ENCODE peak calls at places on chromosome 21, in five cellular contexts. One of them, this sample, is unnamed.

GRCh38 chr21:34968414-34969333 is 80.4 kb downstream of the RUNX1 start:
- DNase-seq in neuronal stem cell: no peak
- DNase-seq in mesenchymal stem cell: no peak
- DNase-seq in H1: no peak
- DNase-seq in trophoblast cell: peak; percentile 54
- DNase-seq in this sample: no peak

GRCh38 chr21:15566692-15567091 is 163.1 kb upstream of the USP25 start:
- DNase-seq in neuronal stem cell: no peak
- DNase-seq in mesenchymal stem cell: no peak
- DNase-seq in H1: no peak
- DNase-seq in trophoblast cell: no peak
- DNase-seq in this sample: no peak

GRCh38 chr21:14871861-14872260 is 192.9 kb downstream of the NRIP1 start:
- DNase-seq in neuronal stem cell: no peak
- DNase-seq in mesenchymal stem cell: no peak
- DNase-seq in H1: no peak
- DNase-seq in trophoblast cell: peak; percentile 53
- DNase-seq in this sample: no peak

GRCh38 chr21:16870116-16870515 is 642.7 kb upstream of the CXADR start:
- DNase-seq in neuronal stem cell: no peak
- DNase-seq in mesenchymal stem cell: peak; percentile 79
- DNase-seq in H1: no peak
- DNase-seq in trophoblast cell: no peak
- DNase-seq in this sample: no peak

GRCh38 chr21:41612674-41613250 is 104.8 kb upstream of the TMPRSS2 start:
- DNase-seq in neuronal stem cell: peak; percentile 63
- DNase-seq in mesenchymal stem cell: peak; percentile 22
- DNase-seq in H1: no peak
- DNase-seq in trophoblast cell: peak; percentile 84
- DNase-seq in this sample: peak; percentile 77

GRCh38 chr21:42474043-42474831 is 21.8 kb downstream of the RSPH1 start:
- DNase-seq in neuronal stem cell: no peak
- DNase-seq in mesenchymal stem cell: peak; percentile 26
- DNase-seq in H1: no peak
- DNase-seq in trophoblast cell: peak; percentile 41
- DNase-seq in this sample: peak; percentile 71

GRCh38 chr21:16473965-16474364 is 744.2 kb downstream of the USP25 start:
- DNase-seq in neuronal stem cell: no peak
- DNase-seq in mesenchymal stem cell: no peak
- DNase-seq in H1: no peak
- DNase-seq in trophoblast cell: no peak
- DNase-seq in this sample: no peak

GRCh38 chr21:15993951-15994350 is 264.2 kb downstream of the USP25 start:
- DNase-seq in neuronal stem cell: no peak
- DNase-seq in mesenchymal stem cell: no peak
- DNase-seq in H1: no peak
- DNase-seq in trophoblast cell: no peak
- DNase-seq in this sample: no peak

GRCh38 chr21:17901458-17902092 is 82.4 kb upstream of the C21orf91 start:
- DNase-seq in neuronal stem cell: no peak
- DNase-seq in mesenchymal stem cell: peak; percentile 14
- DNase-seq in H1: no peak
- DNase-seq in trophoblast cell: peak; percentile 97
- DNase-seq in this sample: peak; percentile 33

GRCh38 chr21:42745511-42746239 is 92.3 kb downstream of the PDE9A start:
- DNase-seq in neuronal stem cell: no peak
- DNase-seq in mesenchymal stem cell: no peak
- DNase-seq in H1: no peak
- DNase-seq in trophoblast cell: no peak
- DNase-seq in this sample: no peak

GRCh38 chr21:21052672-21053071 is 54.5 kb downstream of the NCAM2 start:
- DNase-seq in neuronal stem cell: no peak
- DNase-seq in mesenchymal stem cell: no peak
- DNase-seq in H1: no peak
- DNase-seq in trophoblast cell: no peak
- DNase-seq in this sample: no peak

GRCh38 chr21:26717146-26717739 is 128.0 kb downstream of the ADAMTS1 start:
- DNase-seq in neuronal stem cell: no peak
- DNase-seq in mesenchymal stem cell: peak; percentile 28
- DNase-seq in H1: no peak
- DNase-seq in trophoblast cell: peak; percentile 61
- DNase-seq in this sample: no peak

GRCh38 chr21:26769613-26770188 is 75.5 kb downstream of the ADAMTS1 start:
- DNase-seq in neuronal stem cell: no peak
- DNase-seq in mesenchymal stem cell: peak; percentile 62
- DNase-seq in H1: no peak
- DNase-seq in trophoblast cell: peak; percentile 67
- DNase-seq in this sample: no peak

GRCh38 chr21:42127164-42128125 is 56.3 kb downstream of the UMODL1 start:
- DNase-seq in neuronal stem cell: no peak
- DNase-seq in mesenchymal stem cell: no peak
- DNase-seq in H1: no peak
- DNase-seq in trophoblast cell: no peak
- DNase-seq in this sample: no peak

GRCh38 chr21:41419921-41420862 is 5.8 kb upstream of the MX1 start:
- DNase-seq in neuronal stem cell: peak; percentile 38
- DNase-seq in mesenchymal stem cell: peak; percentile 93
- DNase-seq in H1: peak; percentile 46
- DNase-seq in trophoblast cell: peak; percentile 95
- DNase-seq in this sample: peak; percentile 78

GRCh38 chr21:41369915-41370839 is 8.3 kb downstream of the MX2 start:
- DNase-seq in neuronal stem cell: no peak
- DNase-seq in mesenchymal stem cell: peak; percentile 10
- DNase-seq in H1: no peak
- DNase-seq in trophoblast cell: peak; percentile 31
- DNase-seq in this sample: no peak

GRCh38 chr21:35026617-35027557 is 22.2 kb downstream of the RUNX1 start:
- DNase-seq in neuronal stem cell: peak; percentile 21
- DNase-seq in mesenchymal stem cell: peak; percentile 67
- DNase-seq in H1: no peak
- DNase-seq in trophoblast cell: no peak
- DNase-seq in this sample: peak; percentile 70

GRCh38 chr21:39568380-39568779 is 44.4 kb upstream of the B3GALT5 start:
- DNase-seq in neuronal stem cell: no peak
- DNase-seq in mesenchymal stem cell: no peak
- DNase-seq in H1: no peak
- DNase-seq in trophoblast cell: no peak
- DNase-seq in this sample: peak; percentile 36

GRCh38 chr21:42413093-42413492 is 9.4 kb downstream of the UBASH3A start:
- DNase-seq in neuronal stem cell: no peak
- DNase-seq in mesenchymal stem cell: no peak
- DNase-seq in H1: no peak
- DNase-seq in trophoblast cell: no peak
- DNase-seq in this sample: no peak

GRCh38 chr21:35237287-35237686 is 188.2 kb upstream of the RUNX1 start:
- DNase-seq in neuronal stem cell: no peak
- DNase-seq in mesenchymal stem cell: no peak
- DNase-seq in H1: no peak
- DNase-seq in trophoblast cell: no peak
- DNase-seq in this sample: no peak

GRCh38 chr21:42232176-42232825 is 13.4 kb downstream of the ABCG1 start:
- DNase-seq in neuronal stem cell: no peak
- DNase-seq in mesenchymal stem cell: no peak
- DNase-seq in H1: no peak
- DNase-seq in trophoblast cell: no peak
- DNase-seq in this sample: no peak

GRCh38 chr21:42118901-42119300 is 47.8 kb downstream of the UMODL1 start:
- DNase-seq in neuronal stem cell: no peak
- DNase-seq in mesenchymal stem cell: no peak
- DNase-seq in H1: no peak
- DNase-seq in trophoblast cell: no peak
- DNase-seq in this sample: no peak

GRCh38 chr21:42395910-42396625 is at the start of gene TMPRSS3:
- DNase-seq in neuronal stem cell: no peak
- DNase-seq in mesenchymal stem cell: no peak
- DNase-seq in H1: no peak
- DNase-seq in trophoblast cell: peak; percentile 66
- DNase-seq in this sample: no peak

GRCh38 chr21:35127851-35128250 is 78.7 kb upstream of the RUNX1 start:
- DNase-seq in neuronal stem cell: no peak
- DNase-seq in mesenchymal stem cell: peak; percentile 23
- DNase-seq in H1: no peak
- DNase-seq in trophoblast cell: peak; percentile 52
- DNase-seq in this sample: no peak

GRCh38 chr21:43812139-43812821 is 22.9 kb downstream of the RRP1 start:
- DNase-seq in neuronal stem cell: no peak
- DNase-seq in mesenchymal stem cell: no peak
- DNase-seq in H1: no peak
- DNase-seq in trophoblast cell: peak; percentile 23
- DNase-seq in this sample: no peak

GRCh38 chr21:43812957-43813730 is 23.8 kb downstream of the RRP1 start:
- DNase-seq in neuronal stem cell: no peak
- DNase-seq in mesenchymal stem cell: no peak
- DNase-seq in H1: no peak
- DNase-seq in trophoblast cell: peak; percentile 25
- DNase-seq in this sample: no peak

GRCh38 chr21:43810505-43811261 is 21.3 kb downstream of the RRP1 start:
- DNase-seq in neuronal stem cell: peak; percentile 76
- DNase-seq in mesenchymal stem cell: peak; percentile 64
- DNase-seq in H1: peak; percentile 41
- DNase-seq in trophoblast cell: peak; percentile 83
- DNase-seq in this sample: peak; percentile 91

GRCh38 chr21:43809853-43810504 is 20.6 kb downstream of the RRP1 start:
- DNase-seq in neuronal stem cell: no peak
- DNase-seq in mesenchymal stem cell: no peak
- DNase-seq in H1: no peak
- DNase-seq in trophoblast cell: no peak
- DNase-seq in this sample: no peak

DNA sequence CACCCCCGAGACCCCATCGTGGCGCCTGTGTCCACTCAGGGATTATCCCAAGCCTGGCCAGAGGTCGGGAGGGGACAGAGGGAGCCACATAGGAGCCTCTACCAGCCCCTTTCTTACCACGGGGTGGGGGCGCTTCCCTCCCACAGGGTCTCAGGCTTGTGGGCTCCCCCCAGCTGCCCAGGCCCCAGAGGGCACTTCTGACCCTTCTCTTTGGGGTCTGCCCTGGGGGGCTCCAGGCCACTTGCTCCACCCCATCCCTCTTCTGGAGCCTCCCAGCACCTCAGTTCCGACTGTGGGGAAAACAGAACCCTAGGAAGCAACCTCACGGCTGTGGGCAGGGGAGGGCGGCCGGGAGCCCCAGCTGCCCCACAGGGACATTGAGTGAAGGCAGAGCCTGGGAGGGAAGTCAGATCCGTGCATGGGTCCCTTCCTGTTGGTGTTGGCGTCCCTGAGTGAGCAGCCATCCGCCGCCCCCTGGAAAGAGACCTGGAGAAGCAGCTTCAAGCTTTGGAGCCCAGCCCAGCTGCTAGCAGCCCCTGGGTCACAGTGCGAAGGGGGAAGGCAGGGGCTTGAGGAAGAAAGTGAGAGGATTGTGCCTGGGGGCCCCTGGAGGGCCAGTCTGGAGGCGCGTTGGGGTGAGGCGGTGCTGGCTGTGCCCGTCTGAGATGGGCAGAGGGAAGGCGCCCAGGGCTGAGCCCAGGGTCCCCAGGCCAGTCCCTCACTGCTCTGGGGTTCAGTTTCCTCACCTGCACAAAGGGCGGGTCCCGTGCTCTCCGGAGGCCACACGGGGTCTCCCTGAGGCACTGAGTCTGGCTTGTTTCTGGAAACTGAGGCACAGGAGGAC is 22.1 kb downstream of the RRP1 start:
- DNase-seq in neuronal stem cell: no peak
- DNase-seq in mesenchymal stem cell: no peak
- DNase-seq in H1: no peak
- DNase-seq in trophoblast cell: no peak
- DNase-seq in this sample: no peak
- H3K4me1 ChIP-seq in neuronal stem cell: peaks cover 11% of the 10 kb centered on the region
- H3K4me1 ChIP-seq in mesenchymal stem cell: peaks cover 6% of the 10 kb centered on the region
- H3K4me1 ChIP-seq in H1: no peaks in the 10 kb centered on the region
- H3K4me1 ChIP-seq in trophoblast cell: no peaks in the 10 kb centered on the region
- H3K4me1 ChIP-seq in this sample: no peaks in the 10 kb centered on the region

GRCh38 chr21:45305831-45306230 is 18.1 kb upstream of the POFUT2 start:
- DNase-seq in neuronal stem cell: no peak
- DNase-seq in mesenchymal stem cell: no peak
- DNase-seq in H1: no peak
- DNase-seq in trophoblast cell: no peak
- DNase-seq in this sample: no peak

GRCh38 chr21:45308211-45309068 is 20.7 kb upstream of the POFUT2 start:
- DNase-seq in neuronal stem cell: no peak
- DNase-seq in mesenchymal stem cell: peak; percentile 97
- DNase-seq in H1: no peak
- DNase-seq in trophoblast cell: no peak
- DNase-seq in this sample: no peak

GRCh38 chr21:45306832-45307571 is 19.3 kb upstream of the POFUT2 start:
- DNase-seq in neuronal stem cell: no peak
- DNase-seq in mesenchymal stem cell: peak; percentile 91
- DNase-seq in H1: no peak
- DNase-seq in trophoblast cell: no peak
- DNase-seq in this sample: no peak

GRCh38 chr21:45304945-45305344 is 17.2 kb upstream of the POFUT2 start:
- DNase-seq in neuronal stem cell: no peak
- DNase-seq in mesenchymal stem cell: no peak
- DNase-seq in H1: no peak
- DNase-seq in trophoblast cell: no peak
- DNase-seq in this sample: no peak

GRCh38 chr21:45306453-45306831 is 18.7 kb upstream of the POFUT2 start:
- DNase-seq in neuronal stem cell: no peak
- DNase-seq in mesenchymal stem cell: no peak
- DNase-seq in H1: no peak
- DNase-seq in trophoblast cell: no peak
- DNase-seq in this sample: no peak
- H4K8ac ChIP-seq in neuronal stem cell: peak overlapping the region; percentile 84
- H4K8ac ChIP-seq in mesenchymal stem cell: peak overlapping the region; percentile 90
- H4K8ac ChIP-seq in H1: peak overlapping the region; percentile 16
- H4K8ac ChIP-seq in trophoblast cell: peak overlapping the region; percentile 12
- H4K8ac ChIP-seq in this sample: no peak overlapping the region

GRCh38 chr21:33825419-33825818 is 90.2 kb downstream of the ATP5PO start:
- DNase-seq in neuronal stem cell: no peak
- DNase-seq in mesenchymal stem cell: no peak
- DNase-seq in H1: no peak
- DNase-seq in trophoblast cell: no peak
- DNase-seq in this sample: no peak
- H2BK12ac ChIP-seq in neuronal stem cell: no peak overlapping the region
- H2BK12ac ChIP-seq in mesenchymal stem cell: no peak overlapping the region
- H2BK12ac ChIP-seq in H1: no peak overlapping the region
- H2BK12ac ChIP-seq in trophoblast cell: no peak overlapping the region
- H2BK12ac ChIP-seq in this sample: no peak overlapping the region

DNA sequence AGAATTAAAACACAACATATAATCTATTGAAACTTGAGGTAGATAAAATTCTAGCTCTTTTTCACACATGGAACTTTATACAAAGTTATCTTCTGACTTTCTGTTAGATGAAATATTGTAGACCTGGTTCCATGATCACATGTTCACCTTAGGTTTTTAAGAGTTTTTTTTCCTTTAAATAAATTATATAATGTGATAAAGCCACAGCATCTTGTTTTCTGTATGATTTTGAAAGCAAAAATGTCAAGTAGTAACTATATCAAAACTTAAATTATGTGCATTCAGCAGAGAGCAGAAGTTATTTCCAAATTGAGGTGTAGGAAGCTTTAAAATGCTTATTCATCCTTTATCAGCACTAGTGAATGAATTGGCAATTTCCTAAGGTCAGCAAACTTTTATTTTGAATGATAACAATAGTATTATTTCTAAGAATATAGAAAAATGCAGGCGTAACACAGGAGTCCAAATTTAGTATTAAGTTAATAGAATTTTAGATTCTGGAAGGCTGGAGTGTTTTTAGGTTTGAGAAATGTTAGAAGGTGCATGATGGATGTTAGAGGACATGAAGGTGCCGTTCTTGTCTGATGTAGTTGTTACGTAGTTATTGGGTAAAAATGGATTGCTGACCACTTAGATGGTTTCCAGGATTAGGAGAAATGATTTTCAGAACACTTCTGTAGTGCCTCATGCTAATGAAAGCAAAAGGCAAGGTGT is 17.5 kb downstream of the BACH1 start:
- DNase-seq in neuronal stem cell: no peak
- DNase-seq in mesenchymal stem cell: no peak
- DNase-seq in H1: no peak
- DNase-seq in trophoblast cell: no peak
- DNase-seq in this sample: no peak
- H3K4me1 ChIP-seq in neuronal stem cell: no peaks in the 10 kb centered on the region
- H3K4me1 ChIP-seq in mesenchymal stem cell: peaks cover 11% of the 10 kb centered on the region
- H3K4me1 ChIP-seq in H1: no peaks in the 10 kb centered on the region
- H3K4me1 ChIP-seq in trophoblast cell: peaks cover 3% of the 10 kb centered on the region
- H3K4me1 ChIP-seq in this sample: no peaks in the 10 kb centered on the region

This sample was measured in H9.